ENCODE peak calls at places on chromosome 1, in six cellular contexts. One of them, this sample, is unnamed.

GRCh38 chr1:43444151-43444826 is 9.4 kb downstream of the HYI start:
- DNase-seq in WTC11: no peak
- DNase-seq in ovary: no peak
- DNase-seq in AG09319: no peak
- DNase-seq in ascending aorta: no peak
- DNase-seq in Calu3: no peak
- DNase-seq in this sample: no peak

GRCh38 chr1:17874231-17874630 is 119.1 kb downstream of the ACTL8 start:
- DNase-seq in AG09319: peak; percentile 68
- DNase-seq in WTC11: no peak
- DNase-seq in Calu3: no peak
- DNase-seq in ovary: no peak
- DNase-seq in ascending aorta: no peak
- DNase-seq in this sample: no peak

GRCh38 chr1:65830306-65830705 is 37.6 kb downstream of the PDE4B start:
- DNase-seq in ascending aorta: no peak
- DNase-seq in Calu3: no peak
- DNase-seq in AG09319: no peak
- DNase-seq in WTC11: no peak
- DNase-seq in ovary: no peak
- DNase-seq in this sample: no peak

GRCh38 chr1:110606784-110607662 is 865 bp upstream of the KCNA2 start:
- DNase-seq in AG09319: no peak
- DNase-seq in Calu3: no peak
- DNase-seq in ascending aorta: no peak
- DNase-seq in ovary: peak; percentile 25
- DNase-seq in WTC11: peak; percentile 31
- DNase-seq in this sample: no peak

GRCh38 chr1:236338096-236338495 is 56.0 kb upstream of the EDARADD start:
- DNase-seq in WTC11: no peak
- DNase-seq in Calu3: no peak
- DNase-seq in AG09319: no peak
- DNase-seq in ovary: no peak
- DNase-seq in ascending aorta: no peak
- DNase-seq in this sample: no peak

GRCh38 chr1:240310226-240310925 is 218.7 kb downstream of the FMN2 start:
- DNase-seq in WTC11: no peak
- DNase-seq in ovary: no peak
- DNase-seq in Calu3: no peak
- DNase-seq in AG09319: peak; percentile 91
- DNase-seq in ascending aorta: no peak
- DNase-seq in this sample: no peak

GRCh38 chr1:39575191-39576015 is 1.2 kb downstream of the PABPC4 start:
- DNase-seq in ovary: peak; percentile 80
- DNase-seq in WTC11: no peak
- DNase-seq in ascending aorta: peak; percentile 18
- DNase-seq in Calu3: peak; percentile 34
- DNase-seq in AG09319: no peak
- DNase-seq in this sample: no peak

GRCh38 chr1:109238382-109238781 is 11.0 kb upstream of the CELSR2 start:
- DNase-seq in WTC11: no peak
- DNase-seq in AG09319: no peak
- DNase-seq in ascending aorta: no peak
- DNase-seq in Calu3: no peak
- DNase-seq in ovary: no peak
- DNase-seq in this sample: no peak

GRCh38 chr1:170661646-170662411 is 2.1 kb upstream of the PRRX1 start:
- DNase-seq in AG09319: no peak
- DNase-seq in ovary: peak; percentile 62
- DNase-seq in WTC11: peak; percentile 53
- DNase-seq in Calu3: no peak
- DNase-seq in ascending aorta: no peak
- DNase-seq in this sample: no peak
- TF ChIP-seq CTCF in AG09319: no peak
- TF ChIP-seq CTCF in ovary: no peak
- TF ChIP-seq CTCF in WTC11: no peak
- TF ChIP-seq CTCF in Calu3: no peak
- TF ChIP-seq CTCF in ascending aorta: peak; percentile 11
- TF ChIP-seq CTCF in this sample: no peak

GRCh38 chr1:61436016-61436415 is 288.9 kb downstream of the TM2D1 start:
- DNase-seq in ovary: no peak
- DNase-seq in WTC11: no peak
- DNase-seq in ascending aorta: no peak
- DNase-seq in Calu3: no peak
- DNase-seq in AG09319: no peak
- DNase-seq in this sample: no peak
- TF ChIP-seq CTCF in ovary: no peak
- TF ChIP-seq CTCF in WTC11: no peak
- TF ChIP-seq CTCF in ascending aorta: no peak
- TF ChIP-seq CTCF in Calu3: no peak
- TF ChIP-seq CTCF in AG09319: no peak
- TF ChIP-seq CTCF in this sample: no peak

GRCh38 chr1:23029337-23029736 is 10.1 kb downstream of the KDM1A start:
- DNase-seq in Calu3: no peak
- DNase-seq in WTC11: no peak
- DNase-seq in AG09319: no peak
- DNase-seq in ascending aorta: no peak
- DNase-seq in ovary: no peak
- DNase-seq in this sample: no peak
- TF ChIP-seq CTCF in Calu3: no peak
- TF ChIP-seq CTCF in WTC11: no peak
- TF ChIP-seq CTCF in AG09319: no peak
- TF ChIP-seq CTCF in ascending aorta: no peak
- TF ChIP-seq CTCF in ovary: no peak
- TF ChIP-seq CTCF in this sample: no peak

GRCh38 chr1:55425310-55425930 is 210.3 kb upstream of the USP24 start:
- DNase-seq in Calu3: no peak
- DNase-seq in ovary: no peak
- DNase-seq in WTC11: no peak
- DNase-seq in AG09319: no peak
- DNase-seq in ascending aorta: no peak
- DNase-seq in this sample: no peak
- TF ChIP-seq CTCF in Calu3: no peak
- TF ChIP-seq CTCF in ovary: no peak
- TF ChIP-seq CTCF in WTC11: no peak
- TF ChIP-seq CTCF in AG09319: no peak
- TF ChIP-seq CTCF in ascending aorta: no peak
- TF ChIP-seq CTCF in this sample: no peak

GRCh38 chr1:29343908-29344307 is 107.6 kb downstream of the PTPRU start:
- DNase-seq in AG09319: no peak
- DNase-seq in ovary: no peak
- DNase-seq in Calu3: no peak
- DNase-seq in ascending aorta: no peak
- DNase-seq in WTC11: no peak
- DNase-seq in this sample: no peak
- TF ChIP-seq CTCF in AG09319: no peak
- TF ChIP-seq CTCF in ovary: no peak
- TF ChIP-seq CTCF in Calu3: no peak
- TF ChIP-seq CTCF in ascending aorta: no peak
- TF ChIP-seq CTCF in WTC11: peak; percentile 17
- TF ChIP-seq CTCF in this sample: no peak